ENCODE peak calls at places on chromosome 7, in five cellular contexts. O, W, B, E and K are unnamed samples.

GRCh38 chr7:156000601-156001396 is 188.5 kb upstream of the SHH start:
- DNase-seq in W (no peak), E (no peak), B (no peak), O (no peak), K (no peak)

GRCh38 chr7:66682350-66683093 is 53.8 kb downstream of the KCTD7 start:
- DNase-seq in O (peak; percentile 16), W (peak; percentile 64), B (no peak), E (peak; percentile 37), K (peak; percentile 80)

GRCh38 chr7:3294432-3295100 is 6.5 kb upstream of the SDK1 start:
- DNase-seq in E (no peak), W (no peak), O (no peak), B (no peak), K (no peak)

GRCh38 chr7:64887756-64888508 is 15.1 kb upstream of the ZNF273 start:
- DNase-seq in B (no peak), E (peak; percentile 33), O (no peak), W (no peak), K (peak; percentile 58)

GRCh38 chr7:26346611-26347200 is 55.0 kb downstream of the SNX10 start:
- DNase-seq in E (no peak), B (no peak), O (no peak), W (peak; percentile 2), K (no peak)

GRCh38 chr7:46969303-46970130 is 612.4 kb downstream of the TNS3 start:
- DNase-seq in O (no peak), B (no peak), E (no peak), W (peak; percentile 20), K (no peak)

GRCh38 chr7:38070718-38071117 is 107.3 kb upstream of the STARD3NL start:
- DNase-seq in O (peak; percentile 28), E (peak; percentile 45), B (no peak), W (peak; percentile 0), K (peak; percentile 73)

GRCh38 chr7:127938588-127938987 is 92.6 kb downstream of the LRRC4 start:
- DNase-seq in O (no peak), W (peak; percentile 88), B (no peak), E (no peak), K (no peak)

GRCh38 chr7:10122573-10123100 is 851.0 kb upstream of the PHF14 start:
- DNase-seq in B (no peak), W (no peak), E (peak; percentile 9), O (no peak), K (peak; percentile 68)

GRCh38 chr7:84446991-84447480 is 252.4 kb upstream of the SEMA3A start:
- DNase-seq in B (no peak), O (no peak), W (no peak), E (no peak), K (no peak)

GRCh38 chr7:13856012-13856411 is 133.5 kb downstream of the ETV1 start:
- DNase-seq in O (no peak), E (no peak), W (no peak), B (no peak), K (no peak)

GRCh38 chr7:134724606-134725005 is 54.8 kb upstream of the CALD1 start:
- DNase-seq in B (peak; percentile 11), O (peak; percentile 44), E (peak; percentile 47), W (peak; percentile 54), K (no peak)

GRCh38 chr7:40717242-40717641 is 582.4 kb downstream of the SUGCT start:
- DNase-seq in B (no peak), E (peak; percentile 7), W (peak; percentile 81), O (peak; percentile 12), K (peak; percentile 51)

GRCh38 chr7:94421711-94422110 is 27.0 kb downstream of the COL1A2 start:
- DNase-seq in O (no peak), W (no peak), E (no peak), B (no peak), K (no peak)

GRCh38 chr7:92875719-92876118 is 39.3 kb upstream of the CDK6 start:
- DNase-seq in E (no peak), B (no peak), O (no peak), W (peak; percentile 21), K (no peak)

GRCh38 chr7:3332308-3332707 is 31.3 kb downstream of the SDK1 start:
- DNase-seq in W (no peak), E (no peak), B (no peak), O (no peak), K (no peak)

GRCh38 chr7:27576360-27576944 is 86.2 kb downstream of the HIBADH start:
- DNase-seq in W (peak; percentile 46), E (peak; percentile 51), O (peak; percentile 14), B (no peak), K (peak; percentile 41)

GRCh38 chr7:5653661-5654060 is 127.8 kb downstream of the RNF216 start:
- DNase-seq in B (no peak), W (no peak), O (no peak), E (no peak), K (no peak)

GRCh38 chr7:123125231-123125630 is 74.5 kb downstream of the SLC13A1 start:
- DNase-seq in O (no peak), B (no peak), W (no peak), E (no peak), K (no peak)

GRCh38 chr7:33185786-33186185 is 56.4 kb downstream of the BBS9 start:
- DNase-seq in W (peak; percentile 68), O (peak; percentile 33), E (peak; percentile 64), B (no peak), K (peak; percentile 63)

GRCh38 chr7:44286618-44287487 is 38.5 kb downstream of the CAMK2B start:
- DNase-seq in O (no peak), B (no peak), W (no peak), E (no peak), K (peak; percentile 30)

GRCh38 chr7:128938524-128939074 is 872 bp downstream of the IRF5 start:
- DNase-seq in E (no peak), W (no peak), B (no peak), O (no peak), K (peak; percentile 70)

GRCh38 chr7:139482662-139483466 is 609 bp downstream of the KLRG2 start:
- DNase-seq in W (no peak), O (no peak), E (no peak), B (no peak), K (peak; percentile 89)

GRCh38 chr7:158576050-158576762 is 11.4 kb downstream of the PTPRN2 start:
- DNase-seq in E (no peak), O (no peak), W (no peak), B (no peak), K (no peak)

GRCh38 chr7:72441791-72442190 is 29.7 kb upstream of the CALN1 start:
- DNase-seq in E (no peak), O (no peak), W (no peak), B (no peak), K (no peak)

GRCh38 chr7:114648680-114649079 is 234.1 kb downstream of the FOXP2 start:
- DNase-seq in B (no peak), E (no peak), W (no peak), O (no peak), K (no peak)
- TF ChIP-seq RCOR1 in B (no peak), E (no peak), W (no peak), O (no peak), K (no peak)

GRCh38 chr7:81676105-81676811 is 93.6 kb downstream of the HGF start:
- DNase-seq in E (no peak), B (no peak), W (no peak), O (no peak), K (no peak)

GRCh38 chr7:81676813-81677212 is 93.0 kb downstream of the HGF start:
- DNase-seq in E (no peak), O (no peak), B (no peak), W (peak; percentile 53), K (no peak)

GRCh38 chr7:81669476-81670105 is 100.3 kb downstream of the HGF start:
- DNase-seq in E (no peak), W (no peak), O (no peak), B (no peak), K (no peak)

DNA sequence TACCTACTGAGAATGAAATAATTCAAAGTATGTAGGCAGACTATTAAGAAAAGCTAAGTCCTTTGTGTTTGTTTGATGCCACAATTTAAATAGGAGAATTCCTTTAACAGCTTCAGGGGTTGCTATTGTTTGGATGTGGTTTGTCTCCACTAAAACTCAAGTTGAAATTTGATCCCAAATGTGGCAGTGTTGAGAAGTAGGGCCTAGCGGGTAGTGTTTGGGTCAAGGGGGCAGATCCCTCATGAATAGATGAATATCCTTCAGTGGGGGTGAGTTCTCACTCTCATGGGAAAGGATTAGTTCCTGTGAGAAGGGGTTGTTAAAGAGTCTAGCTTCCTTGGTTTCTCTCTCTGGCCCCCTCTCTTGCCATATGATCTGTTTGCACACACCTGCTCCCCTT is 97.0 kb downstream of the HGF start:
- DNase-seq in O (no peak), B (no peak), W (no peak), E (no peak), K (no peak)
- TF ChIP-seq RCOR1 in O (no peak), B (no peak), W (no peak), E (no peak), K (no peak)

DNA sequence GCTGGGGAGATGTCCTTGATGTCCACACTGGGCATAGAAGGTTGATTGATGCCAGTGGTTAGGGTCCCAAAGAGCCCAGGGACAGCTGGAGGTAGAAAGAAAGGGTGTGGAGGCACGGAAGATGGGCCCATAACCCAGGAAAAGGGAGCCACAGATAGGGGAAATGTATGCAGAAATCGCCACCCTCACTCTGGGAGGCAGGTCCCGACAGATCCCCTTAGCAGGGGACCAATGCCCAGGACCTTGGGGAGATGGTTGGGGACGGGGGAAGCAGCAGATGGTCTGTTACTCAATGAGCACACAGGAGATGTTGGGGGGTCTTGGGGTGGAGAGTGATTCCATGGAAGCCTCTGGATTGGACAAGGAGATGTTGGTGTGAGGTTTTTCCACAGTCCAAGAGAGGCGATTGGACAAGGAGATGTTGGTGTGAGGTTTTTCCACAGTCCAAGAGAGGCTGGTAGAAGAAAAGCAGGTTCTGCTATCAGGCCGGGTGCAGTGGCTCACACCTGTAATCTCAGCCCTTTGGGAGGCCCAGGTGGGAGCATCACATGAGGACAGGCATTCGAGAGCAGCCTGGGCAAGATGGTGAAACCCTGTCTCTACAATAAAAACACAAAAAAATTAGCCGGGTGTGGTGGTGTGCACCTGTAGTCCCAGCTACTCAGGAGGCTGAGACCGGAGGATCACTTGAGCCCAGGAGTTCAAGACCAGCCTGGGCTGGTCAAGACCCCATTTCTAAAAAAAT is 7.0 kb upstream of the PPP1R35 start:
- DNase-seq in E (no peak), W (no peak), B (no peak), O (no peak), K (no peak)
- TF ChIP-seq RCOR1 in E (no peak), W (no peak), B (no peak), O (no peak), K (no peak)

GRCh38 chr7:761631-762030 is 34.5 kb upstream of the PRKAR1B start:
- DNase-seq in B (no peak), W (no peak), O (no peak), E (no peak), K (no peak)

GRCh38 chr7:760006-760405 is 32.9 kb upstream of the PRKAR1B start:
- DNase-seq in O (no peak), E (no peak), W (no peak), B (no peak), K (no peak)

GRCh38 chr7:761101-761500 is 34.0 kb upstream of the PRKAR1B start:
- DNase-seq in W (no peak), O (no peak), B (no peak), E (no peak), K (no peak)

GRCh38 chr7:763762-764161 is 36.7 kb upstream of the PRKAR1B start:
- DNase-seq in B (no peak), E (no peak), O (no peak), W (no peak), K (no peak)

DNA sequence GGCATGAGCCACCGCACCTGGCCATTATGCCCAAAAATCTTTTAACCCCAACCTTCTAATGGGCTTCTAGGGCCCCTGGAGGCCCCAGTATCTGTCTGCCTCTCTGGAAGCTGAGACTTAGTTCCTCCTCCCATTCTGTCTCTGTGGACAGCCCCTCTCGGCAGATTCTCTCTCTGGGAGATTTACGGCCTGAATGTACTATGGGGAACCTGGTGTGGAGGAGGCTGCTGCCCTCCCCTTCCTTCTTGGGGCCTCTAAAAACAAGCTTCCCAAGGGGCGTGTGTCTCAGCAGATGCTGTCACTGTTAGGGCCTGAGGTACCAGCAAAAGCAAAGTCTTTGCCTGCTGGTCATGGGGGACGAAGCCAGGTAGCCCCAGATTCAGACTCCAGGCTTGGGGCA is 35.8 kb upstream of the PRKAR1B start:
- DNase-seq in B (no peak), E (no peak), W (no peak), O (no peak), K (no peak)
- TF ChIP-seq RCOR1 in B (no peak), E (no peak), W (no peak), O (no peak), K (no peak)